ENCODE peak calls at places on chromosomes 11 and 22, in ten cellular contexts. K is GM23248; R is EH; Z is HEK293T; C is testis; F is stimulated activated naive CD8-positive, alpha-beta T cell treated with anti-CD3 and anti-CD28 coated beads, Interleukin-15, Interleukin-2, amounts not matched to agents 100 U/mL and 50 U/mL, for 24 hours; S is non-pigmented ciliary epithelial cell; L is PC-3; D is IMR-90; N is fibroblast of pulmonary artery. X is an unnamed sample.

GRCh38 chr11:93020248-93021088 is 51.0 kb downstream of the MTNR1B start:
- DNase-seq in K (peak; percentile 60), R (peak; percentile 77), Z (no peak), C (no peak), F (no peak), S (peak; percentile 61), L (peak; percentile 60), D (peak; percentile 92), N (peak; percentile 90), X (peak; percentile 63)

GRCh38 chr11:17739945-17740338 is 5.4 kb downstream of the KCNC1 start:
- DNase-seq in K (no peak), R (no peak), Z (no peak), C (no peak), F (no peak), S (no peak), L (no peak), D (no peak), N (no peak), X (no peak)

GRCh38 chr11:28559497-28559896 is 451.3 kb downstream of the METTL15 start:
- DNase-seq in K (no peak), R (no peak), Z (no peak), C (no peak), F (no peak), S (peak; percentile 24), L (no peak), D (peak; percentile 83), N (peak; percentile 61), X (no peak)

GRCh38 chr22:49448546-49448945 is 379.1 kb downstream of the BRD1 start:
- DNase-seq in K (no peak), R (no peak), Z (no peak), C (peak; percentile 44), F (no peak), S (no peak), L (no peak), D (no peak), N (no peak), X (no peak)

GRCh38 chr11:60756307-60757032 is at the start of gene MS4A15:
- DNase-seq in K (peak; percentile 14), R (no peak), Z (peak; percentile 43), C (no peak), F (no peak), S (no peak), L (peak; percentile 83), D (no peak), N (peak; percentile 24), X (peak; percentile 10)

GRCh38 chr22:45603631-45604030 is 68.0 kb upstream of the ATXN10 start:
- DNase-seq in K (peak; percentile 28), R (no peak), Z (no peak), C (no peak), F (no peak), S (no peak), L (no peak), D (no peak), N (no peak), X (no peak)

GRCh38 chr11:69086152-69086551 is 37.4 kb downstream of the TPCN2 start:
- DNase-seq in K (peak; percentile 20), R (no peak), Z (no peak), C (peak; percentile 53), F (no peak), S (no peak), L (no peak), D (no peak), N (no peak), X (no peak)

GRCh38 chr22:22229683-22230420 is 14.7 kb upstream of the VPREB1 start:
- DNase-seq in K (no peak), R (no peak), Z (no peak), C (no peak), F (no peak), S (no peak), L (no peak), D (no peak), N (no peak), X (no peak)

GRCh38 chr11:2179516-2179915 is 7.9 kb upstream of the TH start:
- DNase-seq in K (no peak), R (no peak), Z (no peak), C (no peak), F (no peak), S (no peak), L (no peak), D (no peak), N (no peak), X (no peak)

GRCh38 chr11:113603277-113604059 is 102.6 kb downstream of the TMPRSS5 start:
- DNase-seq in K (peak; percentile 71), R (peak; percentile 31), Z (no peak), C (no peak), F (no peak), S (no peak), L (no peak), D (no peak), N (peak; percentile 48), X (peak; percentile 41)

GRCh38 chr11:102244681-102245409 is 72.4 kb upstream of the BIRC3 start:
- DNase-seq in K (peak; percentile 95), R (peak; percentile 98), Z (no peak), C (no peak), F (no peak), S (no peak), L (peak; percentile 99), D (peak; percentile 87), N (peak; percentile 51), X (peak; percentile 99)